ENCODE peak calls at places on chromosomes 3 and 15, in six cellular contexts. One of them, this sample, is unnamed.

GRCh38 chr3:25155696-25156471 is 272.2 kb upstream of the RARB start:
- DNase-seq in psoas muscle: no peak
- DNase-seq in ovary: no peak
- DNase-seq in B cell: no peak
- DNase-seq in stomach: no peak
- DNase-seq in A549: no peak
- DNase-seq in this sample: no peak

GRCh38 chr3:156449712-156450574 is 105.0 kb downstream of the SSR3 start:
- DNase-seq in psoas muscle: no peak
- DNase-seq in ovary: no peak
- DNase-seq in B cell: no peak
- DNase-seq in stomach: no peak
- DNase-seq in A549: peak
- DNase-seq in this sample: peak

GRCh38 chr3:177804646-177805045 is 607.4 kb upstream of the TBL1XR1 start:
- DNase-seq in psoas muscle: no peak
- DNase-seq in ovary: no peak
- DNase-seq in B cell: no peak
- DNase-seq in stomach: no peak
- DNase-seq in A549: no peak
- DNase-seq in this sample: no peak

GRCh38 chr3:64906011-64906410 is 218.2 kb upstream of the ADAMTS9 start:
- DNase-seq in psoas muscle: no peak
- DNase-seq in ovary: no peak
- DNase-seq in B cell: no peak
- DNase-seq in stomach: no peak
- DNase-seq in A549: no peak
- DNase-seq in this sample: no peak

GRCh38 chr15:100842756-100843730 is 36.6 kb upstream of the ALDH1A3 start:
- DNase-seq in psoas muscle: no peak
- DNase-seq in ovary: no peak
- DNase-seq in B cell: no peak
- DNase-seq in stomach: no peak
- DNase-seq in A549: no peak
- DNase-seq in this sample: no peak

GRCh38 chr3:59558906-59559720 is 509.3 kb upstream of the CFAP20DC start:
- DNase-seq in psoas muscle: no peak
- DNase-seq in ovary: no peak
- DNase-seq in B cell: no peak
- DNase-seq in stomach: no peak
- DNase-seq in A549: no peak
- DNase-seq in this sample: no peak

GRCh38 chr3:66476852-66477381 is 23.9 kb downstream of the LRIG1 start:
- DNase-seq in psoas muscle: no peak
- DNase-seq in ovary: no peak
- DNase-seq in B cell: no peak
- DNase-seq in stomach: no peak
- DNase-seq in A549: no peak
- DNase-seq in this sample: no peak

GRCh38 chr3:44409640-44410410 is 67.6 kb downstream of the ZNF445 start:
- DNase-seq in psoas muscle: no peak
- DNase-seq in ovary: no peak
- DNase-seq in B cell: no peak
- DNase-seq in stomach: no peak
- DNase-seq in A549: no peak
- DNase-seq in this sample: no peak

GRCh38 chr3:17974206-17974841 is 231.9 kb upstream of the TBC1D5 start:
- DNase-seq in psoas muscle: no peak
- DNase-seq in ovary: no peak
- DNase-seq in B cell: no peak
- DNase-seq in stomach: no peak
- DNase-seq in A549: no peak
- DNase-seq in this sample: no peak

GRCh38 chr3:133441867-133442270 is 42.0 kb downstream of the BFSP2 start:
- DNase-seq in psoas muscle: no peak
- DNase-seq in ovary: no peak
- DNase-seq in B cell: no peak
- DNase-seq in stomach: no peak
- DNase-seq in A549: no peak
- DNase-seq in this sample: peak
- TF ChIP-seq CTCF in psoas muscle: no peak
- TF ChIP-seq CTCF in ovary: no peak
- TF ChIP-seq CTCF in B cell: no peak
- TF ChIP-seq CTCF in stomach: no peak
- TF ChIP-seq CTCF in A549: no peak
- TF ChIP-seq CTCF in this sample: no peak

GRCh38 chr3:13028010-13028821 is 45.0 kb downstream of the IQSEC1 start:
- DNase-seq in psoas muscle: no peak
- DNase-seq in ovary: no peak
- DNase-seq in B cell: no peak
- DNase-seq in stomach: no peak
- DNase-seq in A549: no peak
- DNase-seq in this sample: no peak

GRCh38 chr3:13025778-13026518 is 47.3 kb downstream of the IQSEC1 start:
- DNase-seq in psoas muscle: no peak
- DNase-seq in ovary: no peak
- DNase-seq in B cell: no peak
- DNase-seq in stomach: no peak
- DNase-seq in A549: no peak
- DNase-seq in this sample: no peak

GRCh38 chr3:13026534-13026933 is 46.7 kb downstream of the IQSEC1 start:
- DNase-seq in psoas muscle: no peak
- DNase-seq in ovary: no peak
- DNase-seq in B cell: no peak
- DNase-seq in stomach: no peak
- DNase-seq in A549: no peak
- DNase-seq in this sample: no peak

GRCh38 chr3:13025090-13025489 is 48.1 kb downstream of the IQSEC1 start:
- DNase-seq in psoas muscle: peak
- DNase-seq in ovary: peak
- DNase-seq in B cell: no peak
- DNase-seq in stomach: no peak
- DNase-seq in A549: peak
- DNase-seq in this sample: no peak

GRCh38 chr3:13027154-13027553 is 46.1 kb downstream of the IQSEC1 start:
- DNase-seq in psoas muscle: no peak
- DNase-seq in ovary: no peak
- DNase-seq in B cell: no peak
- DNase-seq in stomach: no peak
- DNase-seq in A549: peak
- DNase-seq in this sample: no peak
- TF ChIP-seq CTCF in psoas muscle: no peak
- TF ChIP-seq CTCF in ovary: no peak
- TF ChIP-seq CTCF in B cell: no peak
- TF ChIP-seq CTCF in stomach: no peak
- TF ChIP-seq CTCF in A549: no peak
- TF ChIP-seq CTCF in this sample: no peak

DNA sequence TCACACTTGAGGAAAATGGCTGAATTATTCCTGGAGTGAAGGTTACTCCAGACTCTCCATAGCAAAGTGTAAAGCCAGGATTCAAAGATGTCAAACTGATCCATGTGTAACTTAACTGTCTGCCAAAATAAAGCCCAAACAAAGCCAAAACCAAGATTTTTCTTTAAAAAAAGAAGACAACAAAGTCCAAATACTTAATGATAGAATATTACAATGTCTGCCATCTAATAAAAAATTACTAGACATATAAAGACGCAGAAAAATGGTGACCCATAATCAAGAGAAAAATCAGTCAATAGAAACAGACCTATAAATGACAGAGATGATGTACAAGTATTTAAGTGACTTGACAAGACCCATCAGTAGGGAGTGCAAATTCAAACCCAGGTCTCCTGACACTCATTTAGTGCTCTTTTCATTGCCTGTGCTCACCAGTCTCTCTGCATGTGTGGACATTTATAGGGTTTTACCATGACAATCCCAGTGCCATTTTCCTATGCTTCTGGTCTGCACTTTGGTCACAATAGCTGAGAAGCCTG is 85.1 kb upstream of the HES1 start:
- DNase-seq in psoas muscle: no peak
- DNase-seq in ovary: no peak
- DNase-seq in B cell: no peak
- DNase-seq in stomach: no peak
- DNase-seq in A549: no peak
- DNase-seq in this sample: no peak
- TF ChIP-seq CTCF in psoas muscle: no peak
- TF ChIP-seq CTCF in ovary: no peak
- TF ChIP-seq CTCF in B cell: no peak
- TF ChIP-seq CTCF in stomach: no peak
- TF ChIP-seq CTCF in A549: no peak
- TF ChIP-seq CTCF in this sample: no peak

DNA sequence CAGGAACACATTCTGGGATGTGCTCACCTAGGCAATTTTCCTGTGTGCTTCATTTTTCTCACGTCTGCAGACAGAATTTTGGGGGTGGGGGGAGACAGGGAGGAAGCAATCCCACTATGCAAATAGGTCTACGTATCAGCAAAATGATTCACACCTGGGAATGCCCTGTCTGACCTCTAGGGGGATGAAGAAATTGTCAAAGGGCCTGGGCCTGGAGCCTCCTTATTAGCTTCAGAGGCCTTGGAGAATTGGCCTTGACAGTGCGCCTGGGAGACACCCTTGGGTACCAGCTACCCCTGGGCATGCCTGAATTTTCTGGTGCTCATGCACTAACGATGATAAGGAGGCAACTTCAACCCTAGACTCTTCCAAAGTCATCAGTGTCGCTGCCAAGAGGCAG is 207.5 kb downstream of the CADPS start:
- DNase-seq in psoas muscle: no peak
- DNase-seq in ovary: no peak
- DNase-seq in B cell: no peak
- DNase-seq in stomach: no peak
- DNase-seq in A549: no peak
- DNase-seq in this sample: no peak
- TF ChIP-seq CTCF in psoas muscle: no peak
- TF ChIP-seq CTCF in ovary: no peak
- TF ChIP-seq CTCF in B cell: no peak
- TF ChIP-seq CTCF in stomach: no peak
- TF ChIP-seq CTCF in A549: no peak
- TF ChIP-seq CTCF in this sample: no peak

GRCh38 chr3:129975332-129976090 is 991 bp downstream of the TRH start:
- DNase-seq in psoas muscle: peak
- DNase-seq in ovary: no peak
- DNase-seq in B cell: peak
- DNase-seq in stomach: no peak
- DNase-seq in A549: no peak
- DNase-seq in this sample: peak
- TF ChIP-seq CTCF in psoas muscle: no peak
- TF ChIP-seq CTCF in ovary: no peak
- TF ChIP-seq CTCF in B cell: no peak
- TF ChIP-seq CTCF in stomach: no peak
- TF ChIP-seq CTCF in A549: no peak
- TF ChIP-seq CTCF in this sample: no peak

GRCh38 chr3:194983620-194984019 is 287.3 kb downstream of the XXYLT1 start:
- DNase-seq in psoas muscle: no peak
- DNase-seq in ovary: no peak
- DNase-seq in B cell: no peak
- DNase-seq in stomach: no peak
- DNase-seq in A549: no peak
- DNase-seq in this sample: no peak

GRCh38 chr3:194986208-194987043 is 284.5 kb downstream of the XXYLT1 start:
- DNase-seq in psoas muscle: no peak
- DNase-seq in ovary: no peak
- DNase-seq in B cell: no peak
- DNase-seq in stomach: peak
- DNase-seq in A549: no peak
- DNase-seq in this sample: peak

GRCh38 chr3:194984624-194985023 is 286.3 kb downstream of the XXYLT1 start:
- DNase-seq in psoas muscle: no peak
- DNase-seq in ovary: no peak
- DNase-seq in B cell: no peak
- DNase-seq in stomach: no peak
- DNase-seq in A549: no peak
- DNase-seq in this sample: no peak

GRCh38 chr3:194984026-194984425 is 286.9 kb downstream of the XXYLT1 start:
- DNase-seq in psoas muscle: no peak
- DNase-seq in ovary: no peak
- DNase-seq in B cell: no peak
- DNase-seq in stomach: no peak
- DNase-seq in A549: no peak
- DNase-seq in this sample: no peak

DNA sequence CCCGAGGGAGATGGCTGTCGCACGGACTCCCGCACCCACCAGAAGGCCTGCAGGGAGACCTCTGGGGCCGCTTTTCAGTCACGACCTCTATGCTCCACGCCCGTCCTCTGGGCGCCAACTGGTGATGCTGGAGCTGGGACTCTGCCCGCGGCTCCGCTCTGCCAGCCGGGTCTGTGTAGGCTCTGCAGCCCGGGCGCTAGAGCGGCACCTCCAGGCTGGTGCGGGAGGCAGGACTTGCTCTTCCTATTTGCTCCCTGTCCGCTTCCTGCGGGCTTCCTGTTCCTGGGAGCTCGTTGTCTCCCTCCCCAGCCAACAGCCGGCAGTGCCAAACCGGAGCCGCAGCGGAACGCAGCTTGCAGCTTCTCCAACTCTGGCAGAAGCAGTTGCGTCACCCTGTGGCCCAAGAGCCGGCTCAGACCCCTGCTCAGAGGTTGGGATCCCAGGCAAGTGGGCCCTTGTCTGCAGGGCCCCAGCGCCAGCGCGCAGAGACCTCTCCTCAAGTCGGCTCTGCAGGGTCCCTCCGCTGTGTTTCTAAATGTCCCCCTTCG is 285.9 kb downstream of the XXYLT1 start:
- DNase-seq in psoas muscle: peak
- DNase-seq in ovary: peak
- DNase-seq in B cell: no peak
- DNase-seq in stomach: peak
- DNase-seq in A549: no peak
- DNase-seq in this sample: no peak
- TF ChIP-seq CTCF in psoas muscle: peak
- TF ChIP-seq CTCF in ovary: no peak
- TF ChIP-seq CTCF in B cell: no peak
- TF ChIP-seq CTCF in stomach: peak
- TF ChIP-seq CTCF in A549: no peak
- TF ChIP-seq CTCF in this sample: no peak

GRCh38 chr3:27910456-27910855 is 188.3 kb upstream of the EOMES start:
- DNase-seq in psoas muscle: no peak
- DNase-seq in ovary: no peak
- DNase-seq in B cell: no peak
- DNase-seq in stomach: no peak
- DNase-seq in A549: no peak
- DNase-seq in this sample: no peak

GRCh38 chr3:27914199-27914598 is 192.1 kb upstream of the EOMES start:
- DNase-seq in psoas muscle: no peak
- DNase-seq in ovary: no peak
- DNase-seq in B cell: no peak
- DNase-seq in stomach: no peak
- DNase-seq in A549: peak
- DNase-seq in this sample: peak
- TF ChIP-seq CTCF in psoas muscle: no peak
- TF ChIP-seq CTCF in ovary: no peak
- TF ChIP-seq CTCF in B cell: no peak
- TF ChIP-seq CTCF in stomach: no peak
- TF ChIP-seq CTCF in A549: peak
- TF ChIP-seq CTCF in this sample: no peak